ENCODE peak calls at places on chromosomes 12 and 14, in seven cellular contexts. U, L, D, X, F, Y and B are unnamed samples.
A peak's percentile ranks its signal among the peaks of the same experiment; 100 is the strongest.

GRCh38 chr12:24909667-24910066 is 39.2 kb downstream of the BCAT1 start:
- DNase-seq in D (peak; percentile 96), F (peak; percentile 52), U (no peak), X (no peak), L (peak; percentile 97), Y (no peak), B (no peak)

GRCh38 chr12:82800185-82800584 is 113.5 kb downstream of the TMTC2 start:
- DNase-seq in U (no peak), X (no peak), Y (no peak), F (peak; percentile 8), D (no peak), L (no peak), B (no peak)

GRCh38 chr12:117190210-117190781 is at the start of gene FBXO21:
- DNase-seq in D (peak; percentile 79), Y (peak; percentile 72), X (peak; percentile 93), L (peak; percentile 74), U (peak; percentile 88), F (peak; percentile 94), B (peak; percentile 94)

GRCh38 chr12:77343291-77343690 is 277.9 kb upstream of the E2F7 start:
- DNase-seq in Y (no peak), F (peak; percentile 1), X (no peak), U (no peak), D (no peak), L (peak; percentile 46), B (no peak)

GRCh38 chr12:25501565-25501964 is 51.5 kb downstream of the LMNTD1 start:
- DNase-seq in U (no peak), F (peak; percentile 98), X (no peak), Y (no peak), D (peak; percentile 15), L (peak; percentile 33), B (no peak)

GRCh38 chr12:106906715-106907114 is 49.0 kb upstream of the TMEM263 start:
- DNase-seq in L (no peak), X (no peak), Y (no peak), U (no peak), D (no peak), F (no peak), B (no peak)

GRCh38 chr12:128853321-128854197 is at the start of gene GLT1D1:
- DNase-seq in X (peak; percentile 49), D (no peak), L (no peak), Y (no peak), U (peak; percentile 17), F (no peak), B (peak; percentile 55)

GRCh38 chr14:96279564-96279963 is 23.6 kb downstream of the BDKRB1 start:
- DNase-seq in D (no peak), L (no peak), F (peak; percentile 74), Y (no peak), U (no peak), X (no peak), B (no peak)

GRCh38 chr12:570237-570925 is 92.9 kb downstream of the NINJ2 start:
- DNase-seq in F (peak; percentile 74), U (peak; percentile 45), Y (no peak), X (peak; percentile 89), D (peak; percentile 92), L (peak; percentile 82), B (peak; percentile 89)

GRCh38 chr12:572532-572899 is 90.7 kb downstream of the NINJ2 start:
- DNase-seq in L (peak; percentile 31), U (no peak), F (peak; percentile 61), Y (no peak), X (no peak), D (peak; percentile 46), B (no peak)

GRCh38 chr12:573226-573625 is 90.0 kb downstream of the NINJ2 start:
- DNase-seq in D (no peak), F (peak; percentile 52), U (no peak), L (no peak), X (no peak), Y (no peak), B (no peak)

GRCh38 chr12:570949-571794 is 92.1 kb downstream of the NINJ2 start:
- DNase-seq in Y (no peak), L (peak; percentile 80), U (no peak), F (peak; percentile 59), D (peak; percentile 85), X (peak; percentile 83), B (peak; percentile 91)

DNA sequence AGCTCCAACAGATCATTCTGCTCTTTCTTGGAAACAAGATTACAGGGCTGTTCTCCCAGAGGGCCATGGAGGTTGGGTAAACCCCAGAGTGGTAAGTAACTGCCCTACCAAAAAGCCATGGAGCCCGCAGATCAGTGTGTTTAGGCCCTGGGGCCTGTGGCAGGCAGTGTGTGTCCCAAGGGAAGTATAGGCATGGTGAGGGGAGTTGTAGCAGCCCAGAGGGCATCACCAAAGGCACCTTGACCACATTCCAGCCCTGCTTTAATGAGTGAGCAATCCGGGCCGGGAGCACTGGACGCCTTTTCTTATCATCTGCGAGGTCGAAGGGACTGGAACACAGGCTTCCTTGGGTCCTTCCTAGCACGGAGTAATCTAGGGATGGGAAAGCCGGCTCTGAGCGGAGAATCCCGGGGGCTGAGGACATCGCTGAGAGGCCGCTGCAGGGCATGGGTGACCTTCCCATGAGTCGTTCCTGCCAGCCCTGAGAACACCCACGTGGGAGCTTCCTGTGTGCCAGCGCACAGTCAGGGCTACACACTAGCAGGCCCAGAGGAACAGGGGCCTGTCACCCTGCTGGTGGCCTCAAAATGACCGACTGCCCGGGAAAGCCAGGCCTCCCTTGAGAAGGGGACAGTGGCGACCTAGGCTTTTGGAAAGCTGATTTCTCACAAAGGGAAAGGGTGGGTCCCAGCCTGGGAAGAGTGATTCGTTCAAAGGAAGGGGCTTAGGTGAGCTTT is 91.3 kb downstream of the NINJ2 start:
- DNase-seq in X (no peak), F (peak; percentile 70), D (peak; percentile 38), Y (no peak), U (no peak), L (no peak), B (no peak)
- H3K4me1 ChIP-seq in X (no peaks in the 10 kb centered on the region), F (peaks cover 19% of the 10 kb centered on the region), D (peaks cover 22% of the 10 kb centered on the region), Y (no peaks in the 10 kb centered on the region), U (peaks cover 9% of the 10 kb centered on the region), L (peaks cover 17% of the 10 kb centered on the region), B (no peaks in the 10 kb centered on the region)

GRCh38 chr14:75909630-75910029 is 72.2 kb downstream of the TGFB3 start:
- DNase-seq in L (no peak), F (no peak), X (no peak), D (no peak), U (no peak), Y (no peak), B (no peak)

GRCh38 chr14:75915063-75915462 is 66.7 kb downstream of the TGFB3 start:
- DNase-seq in D (no peak), X (no peak), L (no peak), U (no peak), F (peak; percentile 82), Y (no peak), B (no peak)

GRCh38 chr14:75910048-75910447 is 71.7 kb downstream of the TGFB3 start:
- DNase-seq in U (no peak), L (no peak), D (no peak), X (no peak), Y (no peak), F (no peak), B (no peak)

GRCh38 chr14:75913183-75913582 is 68.6 kb downstream of the TGFB3 start:
- DNase-seq in L (no peak), D (no peak), X (no peak), U (no peak), F (no peak), Y (no peak), B (no peak)

DNA sequence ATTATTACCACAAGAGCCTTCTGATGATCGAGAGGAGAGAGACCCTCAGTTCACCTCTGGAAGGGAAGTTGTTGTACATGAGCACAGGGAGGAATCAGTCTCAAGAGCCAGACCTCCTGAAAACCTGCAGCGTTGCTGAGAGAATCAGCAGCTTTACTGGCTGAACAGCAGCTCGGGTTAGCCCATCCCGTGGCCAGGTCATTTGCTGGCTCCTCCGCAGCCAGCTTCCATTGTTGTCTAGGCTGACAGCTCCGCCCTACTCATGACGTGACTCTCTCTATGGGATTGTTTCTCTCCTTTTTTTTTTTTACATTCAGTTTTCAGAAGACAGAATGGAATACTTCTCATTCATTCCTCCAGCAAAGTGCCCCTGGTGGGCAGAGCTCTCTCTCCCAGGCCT is 69.9 kb downstream of the TGFB3 start:
- DNase-seq in X (peak; percentile 90), D (no peak), Y (peak; percentile 29), F (no peak), U (peak; percentile 60), L (no peak), B (peak; percentile 81)
- H4K8ac ChIP-seq in X (no peak overlapping the region), D (no peak overlapping the region), Y (no peak overlapping the region), F (no peak overlapping the region), U (no peak overlapping the region), L (no peak overlapping the region), B (no peak overlapping the region)

GRCh38 chr12:68639396-68639767 is 28.7 kb downstream of the RAP1B start:
- DNase-seq in F (no peak), D (no peak), Y (no peak), L (no peak), U (no peak), X (no peak), B (no peak)

GRCh38 chr12:68636268-68636667 is 25.6 kb downstream of the RAP1B start:
- DNase-seq in Y (no peak), F (peak; percentile 96), X (no peak), D (peak; percentile 88), L (peak; percentile 80), U (no peak), B (no peak)

GRCh38 chr12:68638721-68639395 is 28.2 kb downstream of the RAP1B start:
- DNase-seq in F (peak; percentile 82), X (peak; percentile 51), Y (no peak), U (no peak), D (peak; percentile 30), L (no peak), B (no peak)

GRCh38 chr12:68641138-68641537 is 30.4 kb downstream of the RAP1B start:
- DNase-seq in Y (no peak), F (no peak), U (no peak), L (no peak), X (no peak), D (no peak), B (no peak)

DNA sequence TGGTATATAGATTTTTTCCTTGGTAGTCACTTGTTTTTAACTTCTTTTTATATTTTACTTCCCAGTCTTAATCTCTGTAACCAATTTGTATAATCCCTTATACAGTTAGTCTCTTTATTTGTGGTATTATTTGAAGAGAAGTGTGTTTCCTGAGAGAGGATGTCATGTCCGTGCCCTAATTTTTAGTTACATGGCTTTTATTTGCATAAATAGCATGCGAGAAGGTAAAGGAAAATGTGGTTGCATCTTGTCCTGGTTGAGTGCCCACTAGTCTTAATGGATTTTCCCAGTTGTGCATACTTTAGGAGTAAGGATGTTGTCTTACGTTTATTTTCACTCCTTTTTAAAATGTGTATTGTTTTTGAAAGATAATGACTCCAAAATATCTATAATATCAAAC is 27.5 kb downstream of the RAP1B start:
- DNase-seq in F (no peak), X (no peak), Y (no peak), U (no peak), D (no peak), L (no peak), B (no peak)
- H3K4me1 ChIP-seq in F (peaks cover 3% of the 10 kb centered on the region), X (no peaks in the 10 kb centered on the region), Y (no peaks in the 10 kb centered on the region), U (no peaks in the 10 kb centered on the region), D (peaks cover 5% of the 10 kb centered on the region), L (peaks cover 14% of the 10 kb centered on the region), B (no peaks in the 10 kb centered on the region)

DNA sequence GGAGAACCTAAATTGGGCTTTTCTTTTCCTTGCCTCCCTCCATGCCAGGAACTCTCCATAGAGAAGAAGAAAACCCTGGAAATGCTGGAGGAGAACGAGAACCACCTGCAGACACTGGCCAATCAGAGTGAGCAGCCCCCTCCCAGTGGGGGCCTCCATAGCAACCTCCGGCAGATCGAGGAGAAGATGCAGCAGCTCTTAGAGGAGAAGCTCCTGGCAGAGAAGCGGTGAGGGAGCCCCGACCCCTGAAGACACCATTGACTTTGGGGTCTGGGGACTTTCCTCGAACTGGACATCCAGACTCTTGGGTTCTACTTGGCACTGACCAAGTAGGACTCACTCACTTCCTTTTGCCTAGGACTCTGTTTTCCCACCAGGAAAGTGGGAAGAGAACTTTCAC is 41.4 kb downstream of the PLEKHD1 start:
- DNase-seq in Y (no peak), L (no peak), D (no peak), F (no peak), U (no peak), X (no peak), B (no peak)
- H4K8ac ChIP-seq in Y (no peak overlapping the region), L (no peak overlapping the region), D (no peak overlapping the region), F (no peak overlapping the region), U (no peak overlapping the region), X (no peak overlapping the region), B (no peak overlapping the region)